ENCODE peak calls at places on chromosomes 7 and 10, in four cellular contexts. C is PC-3, W is GM23338, E is HCT116. T is an unnamed sample.

GRCh38 chr7:1425292-1426136 is 33.8 kb downstream of the MICALL2 start:
- DNase-seq in C (no peak), W (peak; percentile 73), E (peak; percentile 16), T (no peak)

GRCh38 chr10:100890141-100890695 is 22.5 kb upstream of the SLF2 start:
- DNase-seq in C (no peak), W (no peak), E (no peak), T (no peak)

GRCh38 chr7:115340828-115341227 is 418.9 kb downstream of the MDFIC start:
- DNase-seq in C (peak; percentile 90), W (peak; percentile 20), E (peak; percentile 47), T (no peak)

GRCh38 chr7:22781230-22781711 is 41.4 kb downstream of the TOMM7 start:
- DNase-seq in C (no peak), W (no peak), E (no peak), T (no peak)

GRCh38 chr10:4359003-4359402 is 467.0 kb upstream of the AKR1E2 start:
- DNase-seq in C (no peak), W (peak; percentile 49), E (no peak), T (no peak)

GRCh38 chr7:28861825-28862224 is 96.3 kb downstream of the TRIL start:
- DNase-seq in C (no peak), W (no peak), E (no peak), T (no peak)

GRCh38 chr10:114370199-114370598 is 34.1 kb downstream of the AFAP1L2 start:
- DNase-seq in C (no peak), W (no peak), E (no peak), T (no peak)

GRCh38 chr10:70880077-70880534 is 8.3 kb downstream of the PCBD1 start:
- DNase-seq in C (peak; percentile 95), W (peak; percentile 89), E (peak; percentile 68), T (peak; percentile 82)

GRCh38 chr7:129271500-129272355 is 46.9 kb downstream of the AHCYL2 start:
- DNase-seq in C (peak; percentile 76), W (peak; percentile 90), E (peak; percentile 38), T (peak; percentile 86)

GRCh38 chr10:82277591-82277990 is 402.6 kb downstream of the NRG3 start:
- DNase-seq in C (no peak), W (no peak), E (no peak), T (no peak)

GRCh38 chr10:99766282-99766681 is 16.2 kb upstream of the ABCC2 start:
- DNase-seq in C (no peak), W (no peak), E (no peak), T (no peak)

GRCh38 chr7:156640257-156640948 is at the start of gene RNF32:
- DNase-seq in C (peak; percentile 90), W (peak; percentile 96), E (peak; percentile 82), T (peak; percentile 98)

GRCh38 chr7:114026486-114027089 is 107.8 kb upstream of the PPP1R3A start:
- DNase-seq in C (peak; percentile 82), W (peak; percentile 86), E (peak; percentile 45), T (peak; percentile 86)

DNA sequence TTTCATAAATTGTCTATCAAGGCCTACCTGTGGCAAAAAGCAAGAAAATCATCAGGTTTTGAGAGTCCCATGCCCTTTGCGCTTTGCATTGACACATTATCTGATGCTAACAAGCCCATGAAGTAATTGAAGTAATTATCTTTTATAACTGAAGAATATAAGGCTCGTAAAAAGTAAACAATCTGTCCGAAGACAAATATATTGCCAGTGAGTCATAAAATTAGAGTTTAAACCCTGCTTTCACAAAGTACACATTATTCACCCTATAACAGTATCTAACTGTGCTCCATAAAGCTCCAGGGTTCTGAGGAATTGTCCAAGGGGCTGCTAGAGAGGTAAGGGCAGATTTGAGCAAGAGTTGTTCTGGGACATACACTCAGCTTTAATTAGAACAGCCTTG is 102.3 kb upstream of the PPP1R3A start:
- DNase-seq in C (peak; percentile 3), W (no peak), E (no peak), T (no peak)
- H3K9me2 ChIP-seq in C (no peaks in the 10 kb centered on the region), W (no peaks in the 10 kb centered on the region), E (no peaks in the 10 kb centered on the region), T (no peaks in the 10 kb centered on the region)

GRCh38 chr10:73131295-73131694 is 21.0 kb downstream of the NUDT13 start:
- DNase-seq in C (peak; percentile 100), W (no peak), E (no peak), T (no peak)
- H3K27ac ChIP-seq in C (peak overlapping the region; percentile 72), W (no peak overlapping the region), E (no peak overlapping the region), T (no peak overlapping the region)

GRCh38 chr10:121292396-121292795 is 305.8 kb downstream of the FGFR2 start:
- DNase-seq in C (no peak), W (no peak), E (no peak), T (no peak)

GRCh38 chr10:121291828-121292227 is 306.4 kb downstream of the FGFR2 start:
- DNase-seq in C (no peak), W (no peak), E (no peak), T (no peak)

GRCh38 chr10:121290674-121291073 is 307.6 kb downstream of the FGFR2 start:
- DNase-seq in C (no peak), W (no peak), E (no peak), T (no peak)

GRCh38 chr10:121289800-121290199 is 308.4 kb downstream of the FGFR2 start:
- DNase-seq in C (no peak), W (no peak), E (no peak), T (no peak)

GRCh38 chr10:121291376-121291775 is 306.9 kb downstream of the FGFR2 start:
- DNase-seq in C (no peak), W (no peak), E (no peak), T (no peak)
- H3K9me2 ChIP-seq in C (no peaks in the 10 kb centered on the region), W (peaks cover 15% of the 10 kb centered on the region), E (no peaks in the 10 kb centered on the region), T (no peaks in the 10 kb centered on the region)

GRCh38 chr7:17359610-17360009 is 61.2 kb downstream of the AHR start:
- DNase-seq in C (no peak), W (no peak), E (no peak), T (no peak)

GRCh38 chr7:17357952-17358351 is 59.5 kb downstream of the AHR start:
- DNase-seq in C (no peak), W (peak; percentile 30), E (no peak), T (no peak)

DNA sequence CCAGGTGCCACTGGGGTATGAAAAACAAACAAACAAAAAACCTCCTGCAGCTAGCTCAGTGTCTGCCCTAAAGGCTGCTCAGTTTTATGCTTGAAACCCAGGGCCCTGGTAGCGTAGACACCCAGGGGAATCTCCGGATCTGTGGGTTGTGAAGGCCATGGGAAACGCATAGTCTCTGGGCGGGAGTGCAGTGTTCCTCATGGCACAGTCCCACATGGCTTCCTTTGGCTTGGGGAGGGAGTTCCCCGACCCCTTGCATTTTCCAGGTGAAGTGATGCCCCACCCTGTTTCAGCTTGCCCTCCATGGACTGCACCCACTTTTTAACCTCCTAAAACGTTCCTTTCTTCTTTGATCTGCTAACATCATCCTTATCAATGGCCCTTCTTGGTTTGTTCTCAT is 56.0 kb downstream of the AHR start:
- DNase-seq in C (no peak), W (no peak), E (no peak), T (no peak)
- H3K27ac ChIP-seq in C (no peak overlapping the region), W (no peak overlapping the region), E (no peak overlapping the region), T (no peak overlapping the region)

GRCh38 chr10:29007370-29007747 is 281.5 kb upstream of the LYZL1 start:
- DNase-seq in C (no peak), W (no peak), E (no peak), T (no peak)

GRCh38 chr10:29005988-29006387 is 282.9 kb upstream of the LYZL1 start:
- DNase-seq in C (no peak), W (no peak), E (no peak), T (no peak)

GRCh38 chr10:29011511-29011910 is 277.4 kb upstream of the LYZL1 start:
- DNase-seq in C (peak; percentile 4), W (no peak), E (no peak), T (no peak)

GRCh38 chr10:29009464-29009863 is 279.4 kb upstream of the LYZL1 start:
- DNase-seq in C (no peak), W (no peak), E (no peak), T (no peak)

DNA sequence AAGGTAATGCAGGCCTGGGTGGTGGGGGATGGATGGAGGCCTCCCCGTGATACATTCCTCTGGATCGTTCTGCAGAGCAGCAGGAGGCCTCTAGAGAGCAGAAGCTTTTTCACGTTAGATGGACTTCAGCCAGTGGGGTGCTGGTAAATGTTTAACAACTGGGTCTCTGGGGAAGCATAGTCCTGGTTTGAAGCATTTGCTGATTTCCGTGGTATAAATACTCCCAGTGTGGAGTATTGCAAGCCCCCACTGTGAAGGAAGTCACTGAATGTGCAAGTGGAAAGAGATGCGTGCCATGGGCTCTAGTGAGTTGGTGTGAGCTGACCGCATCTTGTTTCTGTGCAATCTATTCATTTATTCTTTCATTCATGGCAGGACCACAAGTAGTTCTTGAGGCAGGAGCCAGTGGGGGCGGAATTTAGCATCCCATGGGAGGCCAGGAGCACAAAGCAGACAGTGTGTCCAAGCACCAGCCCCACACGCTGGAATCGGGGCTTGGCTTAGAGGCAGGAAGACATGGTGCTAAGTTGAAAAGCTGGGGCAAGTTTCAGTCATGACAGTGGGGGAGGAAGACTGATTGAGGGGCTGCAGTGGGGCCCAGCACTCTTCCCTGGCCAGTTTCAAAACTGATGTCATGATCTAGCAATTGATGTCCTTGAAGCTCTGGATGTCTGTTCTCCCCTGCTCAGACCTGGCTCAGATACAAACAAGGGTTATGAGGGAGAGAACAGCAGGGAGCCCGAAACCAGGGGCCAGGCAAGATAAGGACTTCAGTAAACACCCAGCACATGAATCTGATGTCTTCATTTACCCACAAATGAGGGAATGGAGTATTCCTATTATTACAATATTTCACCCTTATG is 280.9 kb upstream of the LYZL1 start:
- DNase-seq in C (no peak), W (no peak), E (no peak), T (no peak)
- H3K9me2 ChIP-seq in C (no peaks in the 10 kb centered on the region), W (no peaks in the 10 kb centered on the region), E (no peaks in the 10 kb centered on the region), T (no peaks in the 10 kb centered on the region)

DNA sequence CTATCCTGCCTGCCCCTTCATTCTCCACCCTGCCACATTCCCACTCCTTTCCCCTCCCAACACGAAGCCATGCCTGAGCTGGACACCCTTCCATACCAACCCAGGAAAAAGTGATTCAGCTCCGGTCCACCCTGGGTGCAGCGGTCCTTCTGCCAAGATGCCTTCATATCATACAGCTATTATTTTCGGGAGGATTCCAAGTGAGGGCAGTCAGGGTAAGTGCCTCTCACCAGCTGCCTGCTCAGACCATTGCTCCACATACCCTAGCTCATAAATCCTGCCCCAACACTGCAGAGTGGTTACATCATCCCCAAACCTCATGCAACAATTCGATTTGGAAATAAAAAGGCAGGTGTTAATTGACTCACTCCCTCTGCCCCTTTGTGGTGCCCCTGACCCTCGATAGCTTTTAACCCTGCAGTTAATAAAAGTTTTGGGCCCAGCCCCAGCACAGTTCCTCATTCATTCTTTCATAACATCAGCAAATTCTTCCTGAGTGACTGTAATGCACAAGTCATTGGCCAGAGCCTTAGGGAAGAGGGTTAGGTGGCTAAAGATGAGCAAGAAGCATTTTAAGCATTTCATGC is 42.6 kb downstream of the ZNF503 start:
- DNase-seq in C (peak; percentile 100), W (no peak), E (no peak), T (no peak)
- H3K27ac ChIP-seq in C (peak overlapping the region; percentile 19), W (no peak overlapping the region), E (no peak overlapping the region), T (no peak overlapping the region)

DNA sequence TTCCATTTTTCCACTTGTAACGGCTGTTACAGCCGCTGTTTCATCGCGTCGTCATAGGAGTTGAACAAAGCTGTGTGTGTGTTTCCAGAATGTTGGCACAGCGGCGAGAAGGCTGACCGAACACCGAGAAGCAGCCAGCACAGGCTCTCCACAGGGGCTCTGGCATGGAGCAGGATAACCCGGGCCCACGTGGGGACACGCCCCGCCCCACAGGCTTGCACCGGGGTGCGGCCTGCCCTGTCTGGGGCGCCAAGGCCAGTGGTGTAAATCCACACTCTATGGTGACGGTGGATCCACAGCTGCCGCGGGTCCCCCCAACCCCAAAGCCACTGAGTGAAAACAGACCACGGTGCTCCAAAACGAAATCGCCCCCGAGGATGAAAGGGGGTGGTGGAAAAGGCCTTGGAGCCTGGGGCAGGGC is 448.2 kb downstream of the DNAJB6 start:
- DNase-seq in C (no peak), W (no peak), E (no peak), T (no peak)
- H3K9me2 ChIP-seq in C (no peaks in the 10 kb centered on the region), W (no peaks in the 10 kb centered on the region), E (no peaks in the 10 kb centered on the region), T (no peaks in the 10 kb centered on the region)

GRCh38 chr7:140334341-140335057 is 63.8 kb downstream of the SLC37A3 start:
- DNase-seq in C (no peak), W (no peak), E (no peak), T (no peak)
- H3K27ac ChIP-seq in C (no peak overlapping the region), W (no peak overlapping the region), E (no peak overlapping the region), T (no peak overlapping the region)

GRCh38 chr10:24240001-24240751 is 31.2 kb downstream of the KIAA1217 start:
- DNase-seq in C (no peak), W (no peak), E (no peak), T (no peak)
- H3K9me2 ChIP-seq in C (no peaks in the 10 kb centered on the region), W (no peaks in the 10 kb centered on the region), E (no peaks in the 10 kb centered on the region), T (no peaks in the 10 kb centered on the region)